ENCODE peak calls at places on chromosomes 12 and 14, in nine cellular contexts. K is GM04504; N is Calu3; B is HEK293T; Q is OCI-LY7; J is CD8-positive, alpha-beta memory T cell; U is Right ventricle myocardium superior; R is activated T-cell treated with anti-CD3 and anti-CD28 coated beads for 24 hours; A is ELR. M is an unnamed sample.

GRCh38 chr12:42426733-42427132 is 100.8 kb downstream of the PPHLN1 start:
- DNase-seq in B (no peak), U (peak; percentile 48), N (no peak), A (peak; percentile 86), Q (no peak), J (no peak), R (no peak), K (no peak), M (peak; percentile 68)

GRCh38 chr12:98646165-98646764 is 1.2 kb downstream of the APAF1 start:
- DNase-seq in B (peak; percentile 16), N (no peak), Q (peak; percentile 27), U (no peak), K (no peak), A (peak; percentile 69), J (no peak), R (no peak), M (peak; percentile 55)

GRCh38 chr12:30582943-30583342 is 112.7 kb downstream of the IPO8 start:
- DNase-seq in R (no peak), K (no peak), A (no peak), Q (no peak), N (no peak), U (no peak), B (no peak), J (no peak), M (peak; percentile 1)

GRCh38 chr14:87255046-87255445 is 737.9 kb downstream of the GALC start:
- DNase-seq in B (no peak), A (no peak), U (no peak), J (no peak), K (no peak), Q (no peak), R (no peak), N (no peak), M (no peak)

GRCh38 chr12:20514598-20514997 is 146.3 kb downstream of the PDE3A start:
- DNase-seq in R (no peak), U (no peak), K (no peak), A (no peak), B (no peak), J (no peak), Q (no peak), N (no peak), M (no peak)

GRCh38 chr14:98070521-98070920 is 1201.5 kb downstream of the BCL11B start:
- DNase-seq in B (no peak), Q (no peak), N (no peak), K (no peak), J (no peak), U (no peak), R (no peak), A (no peak), M (no peak)

GRCh38 chr14:61342486-61342885 is 21.1 kb downstream of the PRKCH start:
- DNase-seq in A (no peak), R (peak; percentile 79), B (no peak), Q (no peak), J (peak; percentile 90), U (no peak), N (no peak), K (no peak), M (no peak)

GRCh38 chr12:49342914-49343731 is 3.6 kb upstream of the DNAJC22 start:
- DNase-seq in J (no peak), A (no peak), B (no peak), N (no peak), R (no peak), Q (peak; percentile 54), U (no peak), K (no peak), M (no peak)

GRCh38 chr14:77059276-77059934 is 30.9 kb upstream of the IRF2BPL start:
- DNase-seq in U (no peak), Q (no peak), B (peak; percentile 71), N (peak; percentile 80), A (peak; percentile 93), K (peak; percentile 96), J (no peak), R (no peak), M (peak; percentile 95)

M was measured in EH.